ENCODE peak calls at places on chromosomes 7 and 10, in five cellular contexts. Y, O, B, U and F are unnamed samples.

GRCh38 chr7:14836571-14837189 is 65.9 kb downstream of the DGKB start:
- DNase-seq in Y (no peak), O (no peak), B (no peak), U (no peak), F (no peak)

GRCh38 chr7:116259821-116260440 is 49.6 kb downstream of the TES start:
- DNase-seq in Y (no peak), O (no peak), B (no peak), U (no peak), F (no peak)

GRCh38 chr7:41448104-41448503 is 254.8 kb downstream of the INHBA start:
- DNase-seq in Y (no peak), O (peak), B (no peak), U (no peak), F (no peak)

GRCh38 chr7:80584778-80585177 is 53.7 kb upstream of the CD36 start:
- DNase-seq in Y (no peak), O (peak), B (no peak), U (no peak), F (peak)

GRCh38 chr7:25405736-25406135 is 177.4 kb upstream of the NPVF start:
- DNase-seq in Y (no peak), O (no peak), B (no peak), U (no peak), F (no peak)

GRCh38 chr7:28364082-28364481 is 48.2 kb upstream of the CREB5 start:
- DNase-seq in Y (no peak), O (no peak), B (no peak), U (peak), F (no peak)

GRCh38 chr10:15348579-15348978 is 22.5 kb downstream of the FAM171A1 start:
- DNase-seq in Y (no peak), O (no peak), B (no peak), U (no peak), F (no peak)

GRCh38 chr10:76721891-76722505 is 915.6 kb downstream of the KCNMA1 start:
- DNase-seq in Y (no peak), O (no peak), B (no peak), U (no peak), F (no peak)

GRCh38 chr10:357201-357950 is 222.1 kb downstream of the ZMYND11 start:
- DNase-seq in Y (no peak), O (no peak), B (no peak), U (no peak), F (no peak)

GRCh38 chr7:55522268-55522902 is 49.9 kb downstream of the VOPP1 start:
- DNase-seq in Y (no peak), O (no peak), B (no peak), U (no peak), F (no peak)

GRCh38 chr10:5811387-5811821 is 1.8 kb downstream of the GDI2 start:
- DNase-seq in Y (no peak), O (peak), B (no peak), U (no peak), F (no peak)

GRCh38 chr10:86363184-86363832 is 3.3 kb downstream of the GRID1 start:
- DNase-seq in Y (no peak), O (no peak), B (no peak), U (peak), F (no peak)

GRCh38 chr10:43417950-43418768 is 9.2 kb upstream of the HNRNPF start:
- DNase-seq in Y (peak), O (peak), B (no peak), U (peak), F (peak)

GRCh38 chr10:1230592-1231275 is 174.5 kb downstream of the WDR37 start:
- DNase-seq in Y (no peak), O (no peak), B (no peak), U (no peak), F (no peak)

GRCh38 chr7:137970263-137970975 is 31.5 kb downstream of the CREB3L2 start:
- DNase-seq in Y (no peak), O (no peak), B (no peak), U (no peak), F (no peak)

GRCh38 chr10:118798186-118798811 is 43.5 kb upstream of the CACUL1 start:
- DNase-seq in Y (no peak), O (no peak), B (no peak), U (no peak), F (no peak)

DNA sequence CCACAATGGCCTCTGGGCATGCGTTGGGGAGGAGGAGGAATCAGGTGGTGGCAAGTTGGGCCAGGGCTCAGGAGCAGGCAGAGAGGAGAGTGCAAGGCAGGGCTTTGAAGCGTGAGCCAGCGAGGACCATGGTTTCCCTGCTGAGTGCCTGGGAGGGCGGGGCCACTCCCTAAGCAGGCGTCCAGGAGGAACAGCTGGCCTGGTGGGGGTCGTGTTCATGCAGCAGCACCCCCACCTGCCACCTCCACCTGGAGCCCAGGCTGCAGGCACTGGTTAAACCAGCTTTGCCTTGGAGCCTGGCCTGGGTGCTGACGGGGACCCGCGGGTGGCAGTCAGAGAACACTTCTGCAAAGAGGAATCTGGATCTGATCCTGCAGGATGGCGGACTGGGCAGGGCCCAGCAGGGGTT is 24.2 kb upstream of the AQP1 start:
- DNase-seq in Y (no peak), O (no peak), B (no peak), U (no peak), F (no peak)
- TF ChIP-seq GABPA in Y (no peak), O (no peak), B (no peak), U (no peak), F (no peak)

DNA sequence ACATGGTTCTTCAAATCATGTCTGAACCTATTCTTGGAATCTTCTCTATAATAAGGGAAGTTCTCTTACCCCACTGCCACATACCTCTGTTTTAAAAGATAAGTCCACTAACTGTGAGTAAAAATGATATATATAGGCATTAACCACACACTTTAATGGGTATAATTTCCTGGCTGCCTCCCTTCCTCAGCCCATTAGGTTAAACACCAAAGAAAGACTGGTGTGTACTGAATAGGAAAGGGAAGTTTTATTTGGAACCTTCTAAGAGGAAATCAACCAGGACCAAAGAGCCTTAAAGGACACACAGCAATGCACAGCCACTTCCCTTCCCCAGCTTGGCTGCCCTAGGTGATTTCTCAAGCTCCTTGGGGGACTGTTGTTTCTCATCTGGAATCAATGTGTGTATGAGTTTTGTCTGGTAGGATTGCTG is 5.0 kb upstream of the WBP1L start:
- DNase-seq in Y (no peak), O (no peak), B (no peak), U (no peak), F (no peak)
- TF ChIP-seq GABPA in Y (no peak), O (no peak), B (no peak), U (no peak), F (no peak)

GRCh38 chr10:77737608-77738007 is 100.0 kb upstream of the KCNMA1 start:
- DNase-seq in Y (no peak), O (no peak), B (no peak), U (no peak), F (no peak)
- TF ChIP-seq GABPA in Y (no peak), O (no peak), B (no peak), U (no peak), F (no peak)

GRCh38 chr10:90224791-90225566 is 523.6 kb downstream of the KIF20B start:
- DNase-seq in Y (no peak), O (no peak), B (no peak), U (no peak), F (no peak)
- TF ChIP-seq GABPA in Y (no peak), O (no peak), B (no peak), U (no peak), F (no peak)

DNA sequence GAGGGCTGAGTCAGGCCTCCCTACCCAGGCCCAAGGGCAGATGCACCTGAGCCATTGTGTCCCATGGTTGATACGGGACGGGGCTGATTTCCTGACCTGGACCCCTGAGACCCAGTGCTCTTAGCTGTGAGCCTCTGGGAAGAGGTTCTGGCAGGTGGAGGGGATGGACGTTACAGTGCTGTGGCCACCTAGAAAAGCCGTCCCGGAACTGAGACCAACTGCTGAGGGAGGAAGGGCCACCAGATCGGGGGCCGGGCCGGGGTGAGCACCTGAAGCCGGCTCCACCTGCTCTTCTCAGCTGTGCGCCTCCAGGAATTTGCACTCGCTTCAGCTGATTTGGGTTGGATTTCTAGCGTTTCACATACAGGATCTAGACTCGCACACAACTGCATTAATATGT is 35.4 kb downstream of the CHST12 start:
- DNase-seq in Y (no peak), O (no peak), B (no peak), U (no peak), F (no peak)
- TF ChIP-seq GABPA in Y (no peak), O (no peak), B (no peak), U (no peak), F (no peak)

GRCh38 chr7:134948736-134949135 is 37.6 kb upstream of the AGBL3 start:
- DNase-seq in Y (no peak), O (no peak), B (no peak), U (no peak), F (no peak)
- TF ChIP-seq GABPA in Y (no peak), O (no peak), B (no peak), U (no peak), F (no peak)

GRCh38 chr7:43626695-43627094 is 43.8 kb downstream of the STK17A start:
- DNase-seq in Y (no peak), O (no peak), B (no peak), U (no peak), F (no peak)
- TF ChIP-seq GABPA in Y (no peak), O (no peak), B (no peak), U (no peak), F (no peak)